ENCODE peak calls at places on chromosomes 5 and 9, in five cellular contexts. D is coronary artery, P is left lung, B is endothelial cell of umbilical vein, O is HepG2. K is an unnamed sample.

GRCh38 chr9:98641675-98642074 is 67.1 kb downstream of the GABBR2 start:
- DNase-seq in O (no peak), D (no peak), B (no peak), P (no peak), K (no peak)

GRCh38 chr5:40221796-40222195 is 457.9 kb upstream of the PTGER4 start:
- DNase-seq in P (no peak), O (no peak), B (no peak), D (no peak), K (no peak)

GRCh38 chr9:8653855-8654254 is 854.3 kb upstream of the DMAC1 start:
- DNase-seq in O (no peak), B (no peak), P (no peak), D (no peak), K (no peak)

GRCh38 chr9:33868430-33869000 is 51.6 kb downstream of the UBE2R2 start:
- DNase-seq in D (no peak), B (peak), P (no peak), O (no peak), K (no peak)

GRCh38 chr5:124519396-124519795 is 227.0 kb downstream of the ZNF608 start:
- DNase-seq in D (no peak), O (no peak), P (no peak), B (peak), K (no peak)

GRCh38 chr5:139667730-139668063 is 19.5 kb downstream of the CXXC5 start:
- DNase-seq in B (no peak), P (no peak), O (no peak), D (no peak), K (no peak)

GRCh38 chr9:93645921-93646639 is 69.7 kb downstream of the PHF2 start:
- DNase-seq in P (peak), O (no peak), D (peak), B (no peak), K (peak)

GRCh38 chr5:72314571-72315172 is 5.4 kb downstream of the MRPS27 start:
- DNase-seq in O (peak), B (peak), P (no peak), D (no peak), K (peak)

GRCh38 chr9:935348-935965 is 41.0 kb upstream of the DMRT3 start:
- DNase-seq in O (no peak), P (no peak), D (no peak), B (no peak), K (no peak)

GRCh38 chr9:74499770-74500583 is 2.8 kb downstream of the RORB start:
- DNase-seq in O (no peak), P (no peak), B (no peak), D (no peak), K (no peak)

GRCh38 chr5:126937796-126938195 is 92.6 kb downstream of the MARCHF3 start:
- DNase-seq in D (no peak), P (no peak), O (no peak), B (no peak), K (no peak)

GRCh38 chr5:142014911-142015584 is 2.2 kb upstream of the GNPDA1 start:
- DNase-seq in B (peak), O (peak), P (no peak), D (no peak), K (no peak)

GRCh38 chr5:80216096-80216495 is 39.8 kb downstream of the SERINC5 start:
- DNase-seq in O (no peak), P (no peak), B (no peak), D (no peak), K (no peak)

GRCh38 chr5:164000819-164001218 is 495.4 kb downstream of the MAT2B start:
- DNase-seq in P (no peak), D (no peak), B (no peak), O (no peak), K (no peak)

GRCh38 chr5:54017580-54017979 is 292.8 kb downstream of the ARL15 start:
- DNase-seq in B (no peak), O (no peak), P (no peak), D (no peak), K (no peak)

GRCh38 chr9:127572961-127573727 is 38.9 kb upstream of the STXBP1 start:
- DNase-seq in B (no peak), D (no peak), P (no peak), O (no peak), K (no peak)

GRCh38 chr5:78997090-78997489 is 12.0 kb upstream of the ARSB start:
- DNase-seq in D (no peak), O (no peak), P (no peak), B (no peak), K (no peak)

GRCh38 chr9:86971742-86972141 is 24.4 kb upstream of the GAS1 start:
- DNase-seq in D (no peak), B (no peak), O (no peak), P (no peak), K (no peak)

GRCh38 chr5:94027145-94027544 is 285.7 kb upstream of the POU5F2 start:
- DNase-seq in P (no peak), B (no peak), O (no peak), D (no peak), K (no peak)

GRCh38 chr9:136047076-136047774 is 47.9 kb downstream of the NACC2 start:
- DNase-seq in B (no peak), D (no peak), P (no peak), O (no peak), K (no peak)

GRCh38 chr9:35553670-35554543 is 51.2 kb upstream of the TESK1 start:
- DNase-seq in B (peak), O (peak), P (peak), D (no peak), K (peak)

GRCh38 chr5:174459832-174460448 is 264.4 kb upstream of the MSX2 start:
- DNase-seq in P (no peak), O (no peak), D (no peak), B (no peak), K (no peak)

GRCh38 chr9:109139851-109140250 is 20.1 kb upstream of the TMEM245 start:
- DNase-seq in O (no peak), D (no peak), P (no peak), B (no peak), K (no peak)

GRCh38 chr9:105205787-105206511 is 38.5 kb upstream of the SLC44A1 start:
- DNase-seq in D (peak), B (no peak), P (peak), O (no peak), K (peak)

GRCh38 chr9:28332648-28333047 is 759.4 kb upstream of the C9orf72 start:
- DNase-seq in P (no peak), B (peak), O (no peak), D (no peak), K (no peak)

GRCh38 chr9:1427856-1428255 is 377.7 kb downstream of the DMRT2 start:
- DNase-seq in D (no peak), P (no peak), O (no peak), B (no peak), K (no peak)

GRCh38 chr5:163914911-163915310 is 409.5 kb downstream of the MAT2B start:
- DNase-seq in P (no peak), B (no peak), D (no peak), O (no peak), K (no peak)

GRCh38 chr5:126007841-126008240 is 415.4 kb upstream of the GRAMD2B start:
- DNase-seq in P (no peak), B (no peak), D (no peak), O (no peak), K (no peak)

GRCh38 chr9:116767219-116767618 is 80.1 kb downstream of the TRIM32 start:
- DNase-seq in P (no peak), O (no peak), D (no peak), B (no peak), K (no peak)

GRCh38 chr5:79070002-79070567 is 518 bp downstream of the BHMT2 start:
- DNase-seq in B (peak), O (peak), D (no peak), P (peak), K (peak)

GRCh38 chr5:124745367-124746251 is 830 bp downstream of the ZNF608 start:
- DNase-seq in O (no peak), B (peak), P (no peak), D (no peak), K (no peak)

DNA sequence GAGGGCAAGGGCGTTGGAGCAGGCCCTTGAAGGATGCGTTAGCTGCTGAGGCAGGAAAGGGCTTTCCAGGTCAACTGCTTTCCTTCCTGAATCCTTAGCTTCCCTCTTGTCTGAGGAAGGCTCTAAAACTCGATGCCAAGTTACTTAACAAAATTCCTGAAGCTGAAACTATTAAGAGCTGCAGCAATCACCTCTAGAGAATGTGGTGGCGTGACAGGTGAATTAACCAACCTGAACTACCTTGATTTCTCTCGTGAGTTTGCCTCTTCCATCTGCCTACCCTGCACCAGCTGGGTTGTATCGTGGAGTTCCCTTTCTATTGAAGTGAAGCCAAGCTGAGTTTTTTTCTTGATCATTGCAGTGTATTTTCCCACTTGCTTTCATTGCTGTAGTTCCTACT is 96.1 kb downstream of the PDE8B start:
- DNase-seq in O (no peak), P (no peak), B (no peak), D (no peak), K (no peak)
- H3K27ac ChIP-seq in O (no peak), P (no peak), B (no peak), D (no peak), K (no peak)

DNA sequence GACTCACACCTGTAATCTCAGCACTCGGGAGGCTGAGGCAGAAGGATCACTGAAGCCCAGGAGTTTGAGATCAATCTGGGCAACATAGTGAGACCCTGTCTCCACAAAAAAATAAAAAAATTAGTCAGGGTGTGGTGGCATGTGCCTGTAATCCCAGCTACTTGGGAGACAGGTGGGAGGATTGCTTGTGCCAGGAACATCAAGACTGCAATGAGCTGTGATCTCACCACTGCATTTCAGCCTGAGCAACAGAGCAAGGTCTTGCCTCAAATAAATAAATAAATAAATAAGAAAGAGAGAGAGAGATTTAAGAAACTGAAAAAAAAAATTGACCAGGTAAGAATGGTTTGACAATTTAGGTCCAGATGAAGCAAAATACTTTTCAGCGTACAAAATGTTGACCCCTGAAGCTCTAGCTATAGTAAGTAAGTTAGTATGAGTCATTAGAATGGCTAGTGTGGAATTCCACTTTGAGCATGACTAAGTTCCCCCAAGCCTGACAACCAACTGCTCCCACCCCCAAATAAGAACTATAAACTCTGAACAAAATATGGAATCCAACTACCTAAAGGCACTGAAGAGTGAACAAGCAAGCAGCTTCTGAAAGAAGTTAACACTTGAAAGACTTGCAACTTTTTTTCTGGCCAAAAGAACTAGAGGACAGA is 217.8 kb upstream of the TLE4 start:
- DNase-seq in D (no peak), O (no peak), B (peak), P (no peak), K (no peak)
- H3K27ac ChIP-seq in D (no peak), O (no peak), B (no peak), P (no peak), K (no peak)

GRCh38 chr5:173233347-173234128 is 1.5 kb downstream of the NKX2-5 start:
- DNase-seq in O (no peak), B (no peak), P (no peak), D (no peak), K (no peak)
- H3K27ac ChIP-seq in O (no peak), B (no peak), P (no peak), D (no peak), K (peak)

DNA sequence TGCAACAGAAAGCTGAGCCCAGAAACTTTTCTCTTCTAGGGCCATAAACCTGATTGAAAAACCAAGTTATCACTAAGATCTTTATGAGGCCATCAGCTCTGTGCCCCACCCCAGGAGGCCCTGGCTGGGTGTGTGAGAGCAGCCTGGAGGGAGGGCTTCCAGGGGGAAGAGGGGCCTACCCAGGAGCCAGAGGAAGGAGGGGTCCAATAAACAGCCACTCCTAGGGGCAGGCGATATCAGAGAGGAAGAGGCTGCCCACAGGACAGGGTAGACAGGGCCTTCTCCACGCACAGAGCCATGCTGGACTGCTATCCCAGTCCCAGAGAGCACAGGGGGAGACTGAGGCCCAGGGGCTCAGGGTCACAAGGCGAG is 4.5 kb upstream of the CDX1 start:
- DNase-seq in B (no peak), P (no peak), O (no peak), D (no peak), K (no peak)
- H3K27ac ChIP-seq in B (no peak), P (no peak), O (no peak), D (peak), K (peak)

K was measured in heart left ventricle.